ENCODE peak calls at places on chromosomes 12 and 14, in ten cellular contexts. V is iPS-NIHi11, G is left cardiac atrium, C is ureter, E is astrocyte, Z is activated T-cell treated with anti-CD3 and anti-CD28 coated beads for 48 hours, X is germinal center, H is NCI-H1048, F is renal cortical epithelial cell, T is smooth muscle cell of the brain vasculature. R is an unnamed sample.

GRCh38 chr12:55847033-55847432 is 4.3 kb upstream of the MMP19 start:
- DNase-seq in H (no peak), G (peak; percentile 57), E (peak; percentile 74), Z (peak; percentile 35), F (peak; percentile 26), C (no peak), T (no peak), X (no peak), V (no peak), R (no peak)

GRCh38 chr12:13071305-13072280 is 27.4 kb downstream of the FAM234B start:
- DNase-seq in H (no peak), C (no peak), Z (no peak), G (no peak), T (no peak), F (no peak), V (no peak), X (no peak), E (no peak), R (no peak)

GRCh38 chr14:104600141-104600643 is 4.4 kb downstream of the TMEM179 start:
- DNase-seq in T (no peak), X (no peak), F (no peak), H (no peak), V (no peak), G (peak; percentile 25), C (no peak), Z (no peak), E (no peak), R (no peak)

GRCh38 chr12:88153959-88154358 is 11.9 kb downstream of the TMTC3 start:
- DNase-seq in F (peak; percentile 54), G (no peak), T (peak; percentile 31), V (no peak), X (no peak), Z (no peak), H (no peak), E (peak; percentile 19), C (no peak), R (no peak)

GRCh38 chr12:130715996-130716917 is at the start of gene RIMBP2:
- DNase-seq in X (no peak), G (no peak), C (no peak), H (no peak), V (peak; percentile 45), E (peak; percentile 34), Z (no peak), T (no peak), F (peak; percentile 25), R (peak; percentile 43)

GRCh38 chr14:38662781-38663180 is 406.9 kb upstream of the CLEC14A start:
- DNase-seq in H (no peak), Z (no peak), C (no peak), T (no peak), V (no peak), G (no peak), E (no peak), F (peak; percentile 2), X (no peak), R (no peak)

GRCh38 chr12:111368291-111368683 is 608 bp downstream of the PHETA1 start:
- DNase-seq in V (no peak), C (no peak), G (peak; percentile 42), F (no peak), X (no peak), H (no peak), E (no peak), Z (no peak), T (no peak), R (no peak)

GRCh38 chr14:90510208-90510607 is 113.4 kb downstream of the CALM1 start:
- DNase-seq in E (no peak), X (no peak), C (no peak), G (peak; percentile 81), H (no peak), F (no peak), V (peak; percentile 74), T (no peak), Z (no peak), R (peak; percentile 96)

GRCh38 chr14:48955857-48956256 is 630.3 kb downstream of the RPS29 start:
- DNase-seq in T (no peak), Z (no peak), C (no peak), F (no peak), X (no peak), G (no peak), V (no peak), E (no peak), H (no peak), R (no peak)

GRCh38 chr14:103099733-103100280 is 5.3 kb downstream of the EXOC3L4 start:
- DNase-seq in T (no peak), Z (no peak), G (peak; percentile 15), F (no peak), X (no peak), E (no peak), V (no peak), H (no peak), C (no peak), R (no peak)

GRCh38 chr12:95412826-95413311 is 61.1 kb upstream of the METAP2 start:
- DNase-seq in C (no peak), X (no peak), T (peak; percentile 62), Z (no peak), G (no peak), H (no peak), V (no peak), E (peak; percentile 85), F (peak; percentile 89), R (no peak)

GRCh38 chr12:52295663-52296062 is 4.3 kb upstream of the KRT81 start:
- DNase-seq in G (no peak), X (no peak), F (peak; percentile 31), H (no peak), T (no peak), Z (no peak), E (no peak), C (peak; percentile 20), V (no peak), R (no peak)

GRCh38 chr12:129276408-129277042 is 423.2 kb downstream of the GLT1D1 start:
- DNase-seq in F (no peak), G (no peak), E (peak; percentile 10), H (peak; percentile 30), C (no peak), X (no peak), V (no peak), T (no peak), Z (no peak), R (no peak)

GRCh38 chr14:93056840-93057585 is 58.7 kb downstream of the ITPK1 start:
- DNase-seq in G (no peak), C (no peak), V (no peak), T (no peak), H (no peak), E (no peak), F (no peak), X (no peak), Z (no peak), R (no peak)

GRCh38 chr14:20684662-20685456 is 499 bp downstream of the RNASE4 start:
- DNase-seq in X (no peak), G (peak; percentile 30), C (peak; percentile 54), F (peak; percentile 32), V (no peak), H (no peak), E (peak; percentile 63), T (peak; percentile 7), Z (no peak), R (peak; percentile 68)

GRCh38 chr12:112518336-112518735 is 99.6 kb downstream of the PTPN11 start:
- DNase-seq in F (no peak), C (no peak), G (no peak), E (no peak), H (no peak), V (no peak), X (no peak), Z (no peak), T (no peak), R (no peak)

R was measured in prostate gland.